ENCODE peak calls at places on chromosomes 4 and X, in nine cellular contexts. E, U, Z, S, W, B, Y, D and L are unnamed samples.

GRCh38 chr4:2793920-2794706 is 1.2 kb downstream of the SH3BP2 start:
- DNase-seq in S (no peak), D (peak; percentile 84), W (peak; percentile 82), U (peak; percentile 69), E (no peak), Y (no peak), B (peak; percentile 82), Z (no peak), L (peak; percentile 58)

GRCh38 chrX:11462648-11463047 is 169.4 kb downstream of the AMELX start:
- DNase-seq in Y (no peak), D (no peak), E (no peak), W (no peak), U (no peak), S (no peak), Z (no peak), B (no peak), L (no peak)

GRCh38 chr4:94235825-94236224 is 28.2 kb downstream of the SMARCAD1 start:
- DNase-seq in S (no peak), E (no peak), D (no peak), Y (no peak), W (no peak), U (no peak), B (no peak), Z (no peak), L (no peak)

GRCh38 chr4:127604949-127605709 is 27.6 kb upstream of the INTU start:
- DNase-seq in W (no peak), E (no peak), D (no peak), U (no peak), Z (no peak), Y (peak; percentile 30), B (no peak), S (peak; percentile 51), L (no peak)

GRCh38 chrX:20668550-20668949 is 401.8 kb upstream of the RPS6KA3 start:
- DNase-seq in Z (no peak), W (no peak), U (no peak), S (no peak), D (no peak), Y (no peak), E (no peak), B (no peak), L (no peak)

GRCh38 chr4:138439143-138439581 is 197.0 kb upstream of the SLC7A11 start:
- DNase-seq in W (no peak), B (no peak), Y (no peak), D (no peak), E (no peak), U (no peak), Z (no peak), S (peak; percentile 30), L (no peak)

GRCh38 chr4:41678086-41678485 is 70.4 kb downstream of the PHOX2B start:
- DNase-seq in U (no peak), Y (no peak), W (no peak), E (no peak), S (no peak), Z (no peak), D (no peak), B (no peak), L (no peak)

GRCh38 chrX:12138366-12139313 is at the start of gene FRMPD4:
- DNase-seq in U (no peak), Y (no peak), E (no peak), B (no peak), S (peak; percentile 25), Z (no peak), D (no peak), W (no peak), L (no peak)

GRCh38 chrX:154074199-154074598 is 23.3 kb downstream of the MECP2 start:
- DNase-seq in W (no peak), Z (no peak), B (no peak), Y (no peak), S (peak; percentile 75), D (no peak), U (no peak), E (no peak), L (no peak)

GRCh38 chrX:24782011-24782410 is 88.3 kb downstream of the POLA1 start:
- DNase-seq in B (no peak), D (no peak), U (no peak), W (no peak), S (no peak), E (no peak), Y (no peak), Z (no peak), L (no peak)

GRCh38 chrX:63750846-63751245 is 34.2 kb downstream of the ARHGEF9 start:
- DNase-seq in E (no peak), S (no peak), D (no peak), W (no peak), U (no peak), Z (no peak), Y (no peak), B (no peak), L (no peak)

GRCh38 chrX:151902813-151903591 is 9.7 kb upstream of the MAGEA4 start:
- DNase-seq in Z (peak; percentile 17), Y (no peak), E (no peak), W (no peak), U (peak; percentile 57), S (peak; percentile 54), B (no peak), D (no peak), L (peak; percentile 28)

GRCh38 chr4:663438-664428 is 10.3 kb downstream of the ATP5ME start:
- DNase-seq in U (no peak), W (peak; percentile 89), Y (no peak), B (no peak), Z (no peak), D (peak; percentile 92), E (peak; percentile 86), S (no peak), L (peak; percentile 71)
- H3K4me3 ChIP-seq in U (peak overlapping the region; percentile 84), W (peak overlapping the region; percentile 78), Y (no peak overlapping the region), B (peak overlapping the region; percentile 56), Z (no peak overlapping the region), D (peak overlapping the region; percentile 60), E (peak overlapping the region; percentile 93), S (no peak overlapping the region), L (peak overlapping the region; percentile 55)

GRCh38 chr4:98653006-98653405 is 5.4 kb downstream of the TSPAN5 start:
- DNase-seq in E (no peak), Z (no peak), U (no peak), B (no peak), W (no peak), S (peak; percentile 57), Y (no peak), D (no peak), L (no peak)
- H3K4me1 ChIP-seq in E (peaks cover 20% of the 10 kb centered on the region), Z (peaks cover 39% of the 10 kb centered on the region), U (peaks cover 3% of the 10 kb centered on the region), B (peaks cover 4% of the 10 kb centered on the region), W (peaks cover 12% of the 10 kb centered on the region), S (peaks cover 39% of the 10 kb centered on the region), Y (no peaks in the 10 kb centered on the region), D (peaks cover 13% of the 10 kb centered on the region), L (peaks cover 14% of the 10 kb centered on the region)

GRCh38 chr4:183100827-183101226 is 1.8 kb downstream of the WWC2 start:
- DNase-seq in D (no peak), S (peak; percentile 16), B (no peak), W (no peak), U (no peak), Z (no peak), Y (no peak), E (no peak), L (no peak)
- H3K4me3 ChIP-seq in D (peak overlapping the region; percentile 75), S (peak overlapping the region; percentile 93), B (no peak overlapping the region), W (peak overlapping the region; percentile 82), U (no peak overlapping the region), Z (peak overlapping the region; percentile 98), Y (no peak overlapping the region), E (no peak overlapping the region), L (no peak overlapping the region)

DNA sequence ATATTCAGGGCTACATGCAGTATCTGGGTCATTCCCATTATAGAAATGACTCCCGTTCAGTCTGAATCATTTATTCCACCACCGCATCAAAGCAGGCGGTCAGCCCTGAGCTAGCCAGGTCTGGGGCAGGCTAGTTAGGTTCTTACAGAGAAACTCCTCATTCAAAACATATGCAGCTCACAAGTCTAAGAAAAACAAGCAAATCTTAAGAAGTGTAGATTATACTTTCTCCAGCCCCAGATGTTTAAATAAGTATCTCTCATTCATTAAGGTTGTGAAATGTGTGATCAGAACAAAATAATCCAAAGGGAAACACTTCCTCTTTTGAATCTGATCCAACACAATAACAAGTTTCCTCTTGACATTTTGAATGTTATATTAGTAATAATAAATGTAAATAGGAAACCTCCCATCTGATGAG is 441.9 kb downstream of the INPP4B start:
- DNase-seq in D (peak; percentile 28), B (no peak), U (no peak), Z (no peak), E (no peak), S (peak; percentile 87), Y (no peak), W (no peak), L (no peak)
- H3K4me1 ChIP-seq in D (peaks cover 26% of the 10 kb centered on the region), B (no peaks in the 10 kb centered on the region), U (no peaks in the 10 kb centered on the region), Z (peaks cover 61% of the 10 kb centered on the region), E (peaks cover 65% of the 10 kb centered on the region), S (peaks cover 56% of the 10 kb centered on the region), Y (no peaks in the 10 kb centered on the region), W (peaks cover 13% of the 10 kb centered on the region), L (peaks cover 14% of the 10 kb centered on the region)

GRCh38 chr4:73451978-73452747 is 16.1 kb downstream of the AFP start:
- DNase-seq in S (no peak), E (no peak), Y (no peak), Z (no peak), W (no peak), U (no peak), D (no peak), B (no peak), L (no peak)

GRCh38 chr4:73454920-73455319 is 18.9 kb downstream of the AFP start:
- DNase-seq in B (no peak), D (no peak), U (no peak), W (no peak), Y (no peak), S (no peak), Z (no peak), E (no peak), L (no peak)

GRCh38 chr4:73453701-73454005 is 17.6 kb downstream of the AFP start:
- DNase-seq in U (no peak), E (no peak), Z (no peak), S (no peak), D (no peak), Y (no peak), W (no peak), B (no peak), L (no peak)

GRCh38 chr4:73451404-73451803 is 15.4 kb downstream of the AFP start:
- DNase-seq in E (no peak), B (no peak), W (no peak), U (no peak), Y (no peak), S (no peak), D (no peak), Z (no peak), L (no peak)

GRCh38 chr4:73452953-73453700 is 17.1 kb downstream of the AFP start:
- DNase-seq in S (no peak), Z (no peak), D (no peak), W (no peak), B (no peak), Y (no peak), U (no peak), E (no peak), L (peak; percentile 56)
- H3K4me3 ChIP-seq in S (no peak overlapping the region), Z (no peak overlapping the region), D (no peak overlapping the region), W (no peak overlapping the region), B (no peak overlapping the region), Y (no peak overlapping the region), U (no peak overlapping the region), E (no peak overlapping the region), L (no peak overlapping the region)